ENCODE peak calls at places on chromosomes 1 and 21, in nine cellular contexts. H is aorta; E is NT2/D1; P is ovary; A is prostate gland; C is testis; W is CD8-positive, alpha-beta memory T cell; O is esophagus muscularis mucosa; T is tibial artery. R is an unnamed sample.

GRCh38 chr1:75132421-75133381 is 1.5 kb upstream of the LHX8 start:
- DNase-seq in O (no peak), E (no peak), W (no peak), T (no peak), H (no peak), C (no peak), P (no peak), A (no peak), R (no peak)

GRCh38 chr1:231748744-231749143 is 122.2 kb downstream of the DISC1 start:
- DNase-seq in P (no peak), E (no peak), H (no peak), T (no peak), A (no peak), O (no peak), C (no peak), W (no peak), R (no peak)

GRCh38 chr1:35924838-35925237 is 6.1 kb upstream of the AGO3 start:
- DNase-seq in E (no peak), C (no peak), W (no peak), O (no peak), P (no peak), T (no peak), H (no peak), A (no peak), R (no peak)

GRCh38 chr1:235741294-235741693 is 91.7 kb upstream of the GNG4 start:
- DNase-seq in T (no peak), O (no peak), W (no peak), A (no peak), P (no peak), H (no peak), C (no peak), E (no peak), R (no peak)

GRCh38 chr1:169538998-169539871 is 47.0 kb downstream of the F5 start:
- DNase-seq in P (no peak), T (no peak), C (no peak), O (no peak), E (no peak), A (no peak), H (no peak), W (no peak), R (peak; percentile 68)

GRCh38 chr1:234435620-234436019 is 43.4 kb downstream of the TARBP1 start:
- DNase-seq in P (no peak), H (no peak), W (no peak), C (no peak), A (no peak), T (no peak), E (no peak), O (no peak), R (no peak)

GRCh38 chr1:191888996-191889622 is 269.2 kb upstream of the RGS18 start:
- DNase-seq in H (no peak), A (no peak), P (peak; percentile 17), W (no peak), O (no peak), T (no peak), E (no peak), C (no peak), R (no peak)

GRCh38 chr1:111629190-111629954 is 9.8 kb downstream of the RAP1A start:
- DNase-seq in O (no peak), P (no peak), C (no peak), E (no peak), W (no peak), A (no peak), H (no peak), T (no peak), R (no peak)

DNA sequence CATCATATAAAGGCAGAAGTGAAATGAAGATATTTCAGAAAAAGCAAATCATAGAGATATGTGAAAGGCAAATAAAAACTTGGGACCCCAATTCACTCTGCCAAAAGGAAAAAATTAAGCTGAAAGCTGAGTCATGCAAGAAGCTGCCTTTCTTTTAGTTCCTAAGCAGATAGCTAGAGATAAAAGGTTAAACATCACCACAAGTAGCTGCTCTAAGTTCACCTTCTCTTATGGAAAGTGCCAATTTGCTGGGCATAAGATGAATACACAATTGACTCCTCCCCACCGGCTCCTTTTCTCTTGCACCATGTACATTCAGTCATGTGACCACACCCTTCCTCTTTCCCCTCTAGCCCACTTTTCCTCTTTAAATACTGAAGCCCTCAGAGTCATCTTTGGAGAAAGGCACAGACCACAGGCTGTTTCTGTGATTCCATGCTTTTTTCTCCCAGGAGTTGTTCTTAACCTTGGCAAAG is 5.4 kb upstream of the SUMO3 start:
- DNase-seq in H (no peak), O (no peak), T (no peak), P (no peak), E (no peak), A (no peak), W (no peak), C (no peak), R (no peak)
- H3K9me3 ChIP-seq in H (peaks cover 8% of the 10 kb centered on the region), O (peaks cover 8% of the 10 kb centered on the region), T (no peaks in the 10 kb centered on the region), P (no peaks in the 10 kb centered on the region), E (peaks cover 80% of the 10 kb centered on the region), A (no peaks in the 10 kb centered on the region), W (no peaks in the 10 kb centered on the region), C (no peaks in the 10 kb centered on the region), R (peaks cover 44% of the 10 kb centered on the region)

GRCh38 chr1:110328700-110329099 is 10.5 kb upstream of the RBM15 start:
- DNase-seq in O (no peak), H (no peak), C (no peak), P (no peak), A (no peak), E (no peak), T (no peak), W (no peak), R (no peak)
- H3K4me3 ChIP-seq in O (no peak overlapping the region), H (no peak overlapping the region), C (no peak overlapping the region), P (no peak overlapping the region), A (no peak overlapping the region), E (no peak overlapping the region), T (no peak overlapping the region), W (no peak overlapping the region), R (no peak overlapping the region)

DNA sequence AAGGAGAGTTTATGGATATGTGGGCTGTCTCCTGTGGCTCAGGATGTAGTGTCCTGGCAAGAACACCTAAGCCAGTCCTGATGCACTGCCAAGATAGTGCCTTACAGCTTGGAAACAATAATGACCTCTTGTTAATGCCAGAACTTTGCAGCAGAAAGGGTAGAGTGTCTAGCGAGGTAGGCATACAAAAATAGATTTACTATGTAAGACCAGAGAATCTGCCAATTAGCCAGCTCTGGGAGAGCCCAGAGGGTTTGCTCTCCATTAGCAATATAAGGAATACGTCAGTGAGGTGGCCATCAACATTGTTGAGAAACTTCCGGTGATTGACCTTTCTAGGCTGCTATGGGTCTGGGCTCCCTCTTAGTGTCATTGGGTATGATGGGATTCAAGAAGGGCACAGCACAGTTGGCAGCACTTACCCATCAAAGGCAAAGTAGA is 178.5 kb upstream of the GALNT2 start:
- DNase-seq in W (no peak), O (peak; percentile 88), T (no peak), H (no peak), P (no peak), A (no peak), E (no peak), C (peak; percentile 67), R (peak; percentile 44)
- H3K27me3 ChIP-seq in W (no peaks in the 10 kb centered on the region), O (no peaks in the 10 kb centered on the region), T (no peaks in the 10 kb centered on the region), H (no peaks in the 10 kb centered on the region), P (no peaks in the 10 kb centered on the region), A (no peaks in the 10 kb centered on the region), E (no peaks in the 10 kb centered on the region), C (no peaks in the 10 kb centered on the region), R (no peaks in the 10 kb centered on the region)

GRCh38 chr1:79847715-79848114 is 841.2 kb upstream of the ADGRL4 start:
- DNase-seq in T (no peak), E (no peak), P (no peak), H (no peak), O (no peak), C (no peak), A (no peak), W (no peak), R (no peak)
- H3K9me3 ChIP-seq in T (no peaks in the 10 kb centered on the region), E (no peaks in the 10 kb centered on the region), P (no peaks in the 10 kb centered on the region), H (no peaks in the 10 kb centered on the region), O (no peaks in the 10 kb centered on the region), C (no peaks in the 10 kb centered on the region), A (no peaks in the 10 kb centered on the region), W (no peaks in the 10 kb centered on the region), R (no peaks in the 10 kb centered on the region)

GRCh38 chr21:44998621-44999427 is 59.0 kb downstream of the SLX9 start:
- DNase-seq in A (no peak), C (no peak), H (peak; percentile 35), T (no peak), P (no peak), O (no peak), W (no peak), E (no peak), R (no peak)

GRCh38 chr21:45001134-45002095 is 61.6 kb downstream of the SLX9 start:
- DNase-seq in E (no peak), A (peak; percentile 40), P (no peak), C (no peak), H (peak; percentile 89), O (no peak), W (no peak), T (peak; percentile 85), R (peak; percentile 92)

GRCh38 chr21:44999972-45000636 is 60.3 kb downstream of the SLX9 start:
- DNase-seq in H (peak; percentile 35), C (no peak), A (no peak), P (no peak), O (no peak), E (no peak), W (no peak), T (peak; percentile 16), R (no peak)

GRCh38 chr21:44999428-44999971 is 59.7 kb downstream of the SLX9 start:
- DNase-seq in H (peak; percentile 32), A (no peak), T (no peak), C (no peak), E (no peak), O (no peak), W (no peak), P (no peak), R (no peak)

DNA sequence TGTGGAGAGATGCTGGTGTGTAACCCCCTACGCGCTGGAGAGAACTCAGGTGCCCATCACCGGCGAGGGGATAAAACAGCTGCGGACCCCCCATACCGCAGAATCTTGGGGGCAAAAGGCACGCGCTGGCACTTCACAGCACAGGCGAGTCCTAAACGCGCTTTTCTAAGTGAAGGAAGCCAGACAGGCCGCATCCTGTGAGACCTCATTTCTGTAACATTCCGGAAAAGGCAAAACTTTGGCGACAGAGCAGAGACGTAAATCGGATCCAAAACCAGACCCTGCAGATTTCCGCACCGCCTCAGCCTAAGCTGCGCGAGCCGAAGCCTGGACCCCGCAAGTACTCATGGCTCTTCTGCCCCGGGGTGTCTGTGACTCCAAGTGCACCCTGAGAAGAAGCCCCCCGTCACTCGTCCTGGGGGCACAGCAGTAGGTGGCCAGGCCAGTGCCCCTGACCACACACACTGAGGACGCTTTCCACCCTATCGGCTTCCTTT is 60.9 kb downstream of the SLX9 start:
- DNase-seq in H (peak; percentile 56), P (no peak), A (no peak), C (no peak), O (no peak), T (no peak), E (no peak), W (no peak), R (no peak)
- H3K4me3 ChIP-seq in H (no peak overlapping the region), P (no peak overlapping the region), A (no peak overlapping the region), C (no peak overlapping the region), O (peak overlapping the region; percentile 6), T (peak overlapping the region; percentile 17), E (no peak overlapping the region), W (no peak overlapping the region), R (no peak overlapping the region)